ENCODE peak calls at places on chromosome 3, in eight cellular contexts. B, H, L, U, I, M, V and X are unnamed samples.

GRCh38 chr3:46695177-46695961 is 1.9 kb upstream of the ALS2CL start:
- DNase-seq in B (peak), V (no peak), I (no peak), U (peak), M (peak), L (no peak), H (peak), X (peak)

GRCh38 chr3:122421101-122421500 is 5.2 kb upstream of the WDR5B start:
- DNase-seq in H (no peak), I (no peak), L (no peak), V (no peak), B (no peak), U (no peak), M (no peak), X (no peak)

GRCh38 chr3:133153382-133153781 is 115.2 kb downstream of the TMEM108 start:
- DNase-seq in I (no peak), V (no peak), H (no peak), U (no peak), B (no peak), L (no peak), M (no peak), X (no peak)

GRCh38 chr3:171846594-171846993 is 3.4 kb downstream of the TMEM212 start:
- DNase-seq in M (no peak), B (no peak), I (peak), L (no peak), H (no peak), U (no peak), V (no peak), X (no peak)

GRCh38 chr3:194111336-194111735 is 24.6 kb upstream of the HES1 start:
- DNase-seq in V (no peak), L (no peak), M (no peak), I (no peak), B (no peak), H (no peak), U (no peak), X (no peak)

GRCh38 chr3:38049358-38050126 is 10.5 kb downstream of the DLEC1 start:
- DNase-seq in V (no peak), H (peak), U (no peak), M (no peak), B (no peak), I (no peak), L (no peak), X (no peak)

GRCh38 chr3:187572431-187572830 is 97.8 kb downstream of the SST start:
- DNase-seq in I (no peak), H (no peak), M (no peak), U (no peak), L (no peak), B (no peak), V (no peak), X (no peak)

GRCh38 chr3:72177075-72178050 is 392.4 kb upstream of the PROK2 start:
- DNase-seq in U (no peak), I (peak), M (peak), L (no peak), H (peak), B (no peak), V (peak), X (peak)

GRCh38 chr3:151875759-151876158 is 2.3 kb downstream of the SUCNR1 start:
- DNase-seq in B (no peak), M (no peak), H (no peak), V (no peak), U (no peak), L (no peak), I (peak), X (peak)

GRCh38 chr3:30271781-30272180 is 334.6 kb upstream of the TGFBR2 start:
- DNase-seq in U (no peak), B (no peak), V (no peak), I (no peak), H (no peak), M (no peak), L (no peak), X (no peak)

GRCh38 chr3:133833880-133834620 is 28.4 kb downstream of the SRPRB start:
- DNase-seq in M (no peak), B (no peak), V (no peak), I (no peak), L (peak), U (no peak), H (peak), X (peak)

GRCh38 chr3:58298189-58298588 is 7.9 kb upstream of the RPP14 start:
- DNase-seq in M (no peak), L (no peak), I (no peak), B (no peak), U (no peak), H (no peak), V (no peak), X (no peak)

GRCh38 chr3:54621181-54621580 is 306.7 kb downstream of the LRTM1 start:
- DNase-seq in L (no peak), B (no peak), H (peak), V (no peak), I (no peak), M (no peak), U (no peak), X (peak)

GRCh38 chr3:14435175-14436011 is 33.0 kb downstream of the SLC6A6 start:
- DNase-seq in U (no peak), V (no peak), H (no peak), M (peak), L (no peak), B (no peak), I (no peak), X (no peak)

GRCh38 chr3:30707825-30708224 is 101.4 kb downstream of the TGFBR2 start:
- DNase-seq in M (no peak), H (no peak), B (no peak), V (no peak), L (no peak), I (no peak), U (no peak), X (no peak)

GRCh38 chr3:139113231-139113749 is 68.6 kb upstream of the PRR23C start:
- DNase-seq in L (peak), V (no peak), I (no peak), H (peak), U (no peak), B (no peak), M (no peak), X (no peak)

GRCh38 chr3:154135511-154136173 is 14.5 kb downstream of the ARHGEF26 start:
- DNase-seq in V (peak), M (peak), I (no peak), L (no peak), U (no peak), H (no peak), B (no peak), X (no peak)

GRCh38 chr3:25426408-25426807 is 1.7 kb upstream of the RARB start:
- DNase-seq in U (no peak), H (no peak), I (no peak), B (no peak), M (no peak), L (no peak), V (peak), X (no peak)

GRCh38 chr3:105967117-105967516 is 98.3 kb upstream of the CBLB start:
- DNase-seq in B (no peak), H (no peak), I (peak), U (no peak), M (no peak), V (peak), L (no peak), X (no peak)

GRCh38 chr3:1692428-1692827 is 406.2 kb upstream of the CNTN4 start:
- DNase-seq in M (no peak), B (no peak), U (no peak), L (no peak), H (no peak), I (no peak), V (no peak), X (no peak)

GRCh38 chr3:138082085-138082991 is 33.1 kb downstream of the DZIP1L start:
- DNase-seq in H (no peak), I (peak), V (peak), B (no peak), M (peak), L (no peak), U (no peak), X (no peak)

GRCh38 chr3:146640955-146641867 is 36.1 kb upstream of the PLSCR5 start:
- DNase-seq in M (no peak), I (peak), U (no peak), V (no peak), B (peak), L (no peak), H (no peak), X (peak)

GRCh38 chr3:168071535-168071934 is 24.2 kb downstream of the GOLIM4 start:
- DNase-seq in I (peak), H (no peak), L (no peak), B (peak), M (no peak), U (no peak), V (no peak), X (peak)

GRCh38 chr3:108677811-108678210 is 79.4 kb downstream of the RETNLB start:
- DNase-seq in M (no peak), U (no peak), L (no peak), B (no peak), V (no peak), I (no peak), H (no peak), X (no peak)

GRCh38 chr3:2771711-2772110 is 338.5 kb downstream of the IL5RA start:
- DNase-seq in H (no peak), B (no peak), M (no peak), U (no peak), L (no peak), V (no peak), I (no peak), X (no peak)

GRCh38 chr3:125108833-125109540 is 53.2 kb upstream of the HEG1 start:
- DNase-seq in V (no peak), I (no peak), L (no peak), H (no peak), M (no peak), U (no peak), B (no peak), X (no peak)

DNA sequence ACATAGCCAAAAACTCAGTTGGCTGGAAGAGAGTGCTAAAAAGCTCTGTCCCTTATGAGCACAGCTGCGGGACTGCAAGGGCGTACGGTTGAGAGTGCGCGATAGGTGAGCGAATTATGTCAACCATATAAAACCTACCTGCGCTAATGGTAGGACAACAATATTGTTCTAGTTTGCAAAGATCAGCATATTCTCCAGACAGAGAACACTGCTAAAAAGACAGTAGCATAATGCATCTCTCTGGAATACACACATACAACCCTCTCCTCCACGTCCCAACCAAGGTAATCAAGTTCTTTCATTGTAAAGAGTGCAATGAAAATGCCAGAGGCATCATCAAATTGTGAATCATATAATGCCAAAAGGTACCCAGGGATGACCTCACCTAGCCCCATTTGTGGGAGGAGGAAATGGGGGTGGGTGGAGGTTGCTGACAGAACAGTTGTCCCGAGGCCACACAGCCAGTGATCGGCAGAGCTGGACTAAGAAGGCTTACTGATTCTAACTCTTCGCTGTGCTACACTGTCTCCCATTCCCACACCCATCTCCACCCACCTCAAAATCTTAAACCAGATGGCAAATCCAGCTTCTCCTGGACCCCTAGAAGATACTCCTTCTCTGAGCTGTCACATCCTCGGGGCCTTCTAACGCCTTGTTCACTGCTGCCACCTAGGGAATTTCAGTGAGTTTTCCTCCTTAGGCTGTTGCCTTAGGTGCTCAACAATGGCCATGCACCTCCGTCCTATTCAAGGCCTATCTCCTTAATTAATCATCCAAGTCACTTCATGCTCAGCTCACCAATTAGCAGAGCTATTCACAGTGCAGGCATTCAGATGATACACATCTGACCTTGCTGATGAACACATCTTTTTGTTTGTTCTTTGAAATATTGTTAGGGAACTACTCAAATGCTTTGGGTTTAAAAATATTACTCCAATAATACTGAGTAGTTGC is 60.7 kb downstream of the RPL22L1 start:
- DNase-seq in B (peak), I (peak), V (peak), L (no peak), U (no peak), H (peak), M (no peak), X (peak)
- TF ChIP-seq POLR2A in B (no peak), I (no peak), V (no peak), L (no peak), U (no peak), H (no peak), M (no peak), X (no peak)

DNA sequence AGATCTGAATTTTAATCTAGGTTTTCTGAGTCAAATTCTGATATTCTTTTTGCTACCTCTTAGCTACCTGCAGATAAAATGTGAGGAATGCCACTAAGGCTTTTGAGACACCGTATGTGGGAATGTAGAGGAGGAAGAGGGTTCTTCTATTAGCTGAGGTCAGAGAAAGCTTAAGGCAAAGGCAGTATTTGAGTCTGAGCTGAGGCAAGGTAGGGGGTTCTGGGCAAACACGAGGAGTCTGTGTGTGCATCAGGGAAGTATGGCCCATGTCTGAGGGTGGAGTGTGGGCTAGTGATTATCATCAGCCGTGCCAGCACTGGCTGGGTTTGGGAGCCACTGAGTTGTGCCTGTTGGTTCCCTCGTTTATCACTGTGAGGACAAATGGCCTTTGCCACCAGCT is 181.1 kb downstream of the SOX2 start:
- DNase-seq in H (no peak), M (no peak), B (no peak), U (no peak), V (no peak), L (no peak), I (no peak), X (no peak)
- TF ChIP-seq POLR2A in H (no peak), M (no peak), B (no peak), U (no peak), V (no peak), L (no peak), I (no peak), X (no peak)

DNA sequence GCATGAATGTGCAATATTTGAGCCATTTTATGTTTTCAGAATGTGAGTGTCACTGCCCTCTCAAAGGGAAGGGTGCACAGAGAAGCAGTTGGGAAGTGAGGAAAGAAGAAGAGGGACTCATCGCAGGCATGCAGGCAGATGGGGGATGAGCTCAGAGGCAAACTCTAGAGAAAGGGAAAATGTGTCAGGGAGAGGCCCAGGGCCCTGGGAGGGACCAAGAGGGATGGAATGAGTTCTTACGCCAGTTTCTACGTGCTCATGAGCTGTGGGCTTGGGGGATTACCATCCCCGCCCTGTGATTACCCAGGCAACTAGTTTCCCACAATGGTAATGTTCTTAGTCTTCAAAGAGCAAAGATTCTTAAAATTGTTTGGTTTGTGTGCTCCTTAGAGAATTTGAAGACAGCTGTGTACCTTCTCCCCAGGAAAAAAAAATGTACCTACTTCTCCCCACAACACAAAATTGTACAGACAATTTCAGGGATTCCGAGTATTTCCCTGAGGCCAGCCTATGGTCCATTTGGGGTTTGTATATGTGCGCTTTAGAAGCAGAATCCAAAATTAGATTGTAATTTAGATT is 17.8 kb downstream of the GCSAM start:
- DNase-seq in V (no peak), L (no peak), I (no peak), U (no peak), B (no peak), M (no peak), H (no peak), X (no peak)
- TF ChIP-seq POLR2A in V (no peak), L (no peak), I (no peak), U (no peak), B (no peak), M (no peak), H (no peak), X (no peak)

GRCh38 chr3:9809615-9810356 is at the start of gene TTLL3:
- DNase-seq in M (peak), H (peak), I (peak), B (peak), U (peak), V (peak), L (no peak), X (peak)
- TF ChIP-seq POLR2A in M (no peak), H (no peak), I (no peak), B (peak), U (no peak), V (peak), L (no peak), X (peak)